ENCODE peak calls at places on chromosome 21, in five cellular contexts. W, I, J, Z and Y are unnamed samples.

GRCh38 chr21:36126621-36127110 is 8.2 kb upstream of the CBR3 start:
- DNase-seq in W (no peak), I (no peak), J (no peak), Z (no peak), Y (no peak)

GRCh38 chr21:31917108-31917507 is 44.3 kb downstream of the HUNK start:
- DNase-seq in W (no peak), I (no peak), J (no peak), Z (no peak), Y (no peak)

GRCh38 chr21:38448619-38449186 is 49.6 kb downstream of the ERG start:
- DNase-seq in W (no peak), I (no peak), J (no peak), Z (no peak), Y (no peak)

GRCh38 chr21:42404534-42404933 is 832 bp downstream of the UBASH3A start:
- DNase-seq in W (no peak), I (no peak), J (no peak), Z (no peak), Y (no peak)

GRCh38 chr21:42366292-42367010 is at the start of gene TFF1:
- DNase-seq in W (peak; percentile 84), I (peak; percentile 95), J (peak; percentile 87), Z (peak; percentile 9), Y (no peak)

GRCh38 chr21:35882791-35883240 is 177.5 kb downstream of the SETD4 start:
- DNase-seq in W (no peak), I (no peak), J (no peak), Z (no peak), Y (peak; percentile 37)

GRCh38 chr21:41086551-41086950 is 81.4 kb upstream of the BACE2 start:
- DNase-seq in W (no peak), I (no peak), J (no peak), Z (no peak), Y (no peak)

GRCh38 chr21:28884481-28884880 is 108.2 kb downstream of the LTN1 start:
- DNase-seq in W (no peak), I (peak; percentile 23), J (no peak), Z (peak; percentile 18), Y (peak; percentile 16)

GRCh38 chr21:36122977-36123376 is 11.9 kb upstream of the CBR3 start:
- DNase-seq in W (no peak), I (no peak), J (no peak), Z (no peak), Y (no peak)

GRCh38 chr21:26769613-26770188 is 75.5 kb downstream of the ADAMTS1 start:
- DNase-seq in W (peak; percentile 71), I (peak; percentile 63), J (no peak), Z (no peak), Y (peak; percentile 84)

GRCh38 chr21:36035381-36035791 is 24.9 kb downstream of the SETD4 start:
- DNase-seq in W (peak; percentile 57), I (no peak), J (no peak), Z (no peak), Y (no peak)

GRCh38 chr21:41433566-41433965 is 7.5 kb downstream of the MX1 start:
- DNase-seq in W (no peak), I (no peak), J (no peak), Z (no peak), Y (no peak)

GRCh38 chr21:36209626-36210171 is 53.1 kb downstream of the DOP1B start:
- DNase-seq in W (peak; percentile 72), I (peak; percentile 83), J (peak; percentile 71), Z (peak; percentile 74), Y (peak; percentile 75)

GRCh38 chr21:38930065-38930464 is 124.3 kb downstream of the ETS2 start:
- DNase-seq in W (no peak), I (no peak), J (no peak), Z (no peak), Y (no peak)

GRCh38 chr21:29342394-29342957 is 43.8 kb downstream of the BACH1 start:
- DNase-seq in W (no peak), I (peak; percentile 96), J (peak; percentile 37), Z (no peak), Y (peak; percentile 99)

GRCh38 chr21:20997633-20998455 is at the start of gene NCAM2:
- DNase-seq in W (peak; percentile 89), I (peak; percentile 53), J (no peak), Z (no peak), Y (peak; percentile 88)

GRCh38 chr21:16425297-16425696 is 695.5 kb downstream of the USP25 start:
- DNase-seq in W (no peak), I (no peak), J (no peak), Z (no peak), Y (no peak)

GRCh38 chr21:17387030-17387617 is 125.7 kb upstream of the CXADR start:
- DNase-seq in W (peak; percentile 86), I (peak; percentile 84), J (peak; percentile 47), Z (peak; percentile 87), Y (peak; percentile 38)

GRCh38 chr21:29526545-29526944 is 227.8 kb downstream of the BACH1 start:
- DNase-seq in W (no peak), I (no peak), J (no peak), Z (peak; percentile 12), Y (no peak)

GRCh38 chr21:39313042-39313456 is 383 bp downstream of the BRWD1 start:
- DNase-seq in W (no peak), I (no peak), J (no peak), Z (no peak), Y (peak; percentile 11)

GRCh38 chr21:33569986-33570385 is 18.5 kb downstream of the DONSON start:
- DNase-seq in W (no peak), I (no peak), J (no peak), Z (no peak), Y (no peak)

GRCh38 chr21:25330266-25330665 is 277.0 kb downstream of the MRPL39 start:
- DNase-seq in W (no peak), I (peak; percentile 25), J (no peak), Z (no peak), Y (peak; percentile 66)

GRCh38 chr21:39976805-39977204 is 109.6 kb downstream of the PCP4 start:
- DNase-seq in W (no peak), I (no peak), J (no peak), Z (no peak), Y (no peak)

GRCh38 chr21:21612446-21612845 is 614.2 kb downstream of the NCAM2 start:
- DNase-seq in W (no peak), I (peak; percentile 79), J (no peak), Z (no peak), Y (peak; percentile 97)

GRCh38 chr21:46617267-46618051 is 12.6 kb upstream of the S100B start:
- DNase-seq in W (no peak), I (peak; percentile 4), J (no peak), Z (no peak), Y (peak; percentile 39)

GRCh38 chr21:32782698-32783097 is 11.1 kb upstream of the PAXBP1 start:
- DNase-seq in W (no peak), I (no peak), J (no peak), Z (no peak), Y (no peak)

GRCh38 chr21:28833181-28833580 is 159.5 kb downstream of the LTN1 start:
- DNase-seq in W (no peak), I (peak; percentile 70), J (peak; percentile 62), Z (no peak), Y (no peak)

GRCh38 chr21:40768056-40768455 is 78.9 kb downstream of the DSCAM start:
- DNase-seq in W (no peak), I (no peak), J (no peak), Z (no peak), Y (no peak)

GRCh38 chr21:30349572-30349971 is 1.2 kb upstream of the KRTAP23-1 start:
- DNase-seq in W (no peak), I (peak; percentile 55), J (peak; percentile 38), Z (no peak), Y (no peak)

GRCh38 chr21:42454221-42454570 is 41.8 kb downstream of the RSPH1 start:
- DNase-seq in W (no peak), I (no peak), J (no peak), Z (no peak), Y (no peak)

GRCh38 chr21:33029512-33029921 is 3.8 kb downstream of the OLIG2 start:
- DNase-seq in W (no peak), I (no peak), J (no peak), Z (no peak), Y (no peak)

GRCh38 chr21:17712887-17713286 is 100.2 kb upstream of the BTG3 start:
- DNase-seq in W (no peak), I (no peak), J (no peak), Z (no peak), Y (no peak)

GRCh38 chr21:36055551-36055950 is 4.8 kb downstream of the SETD4 start:
- DNase-seq in W (no peak), I (no peak), J (no peak), Z (no peak), Y (no peak)

GRCh38 chr21:44444286-44444931 is 10.9 kb upstream of the LRRC3 start:
- DNase-seq in W (no peak), I (no peak), J (no peak), Z (peak; percentile 10), Y (no peak)
- H4K20me1 ChIP-seq in W (no peaks in the 10 kb centered on the region), I (no peaks in the 10 kb centered on the region), J (no peaks in the 10 kb centered on the region), Z (no peaks in the 10 kb centered on the region), Y (no peaks in the 10 kb centered on the region)

GRCh38 chr21:15298306-15298705 is 233.5 kb upstream of the NRIP1 start:
- DNase-seq in W (no peak), I (no peak), J (no peak), Z (no peak), Y (no peak)
- H4K20me1 ChIP-seq in W (no peaks in the 10 kb centered on the region), I (no peaks in the 10 kb centered on the region), J (no peaks in the 10 kb centered on the region), Z (no peaks in the 10 kb centered on the region), Y (no peaks in the 10 kb centered on the region)

GRCh38 chr21:45157932-45158331 is 83.6 kb downstream of the ADARB1 start:
- DNase-seq in W (no peak), I (no peak), J (no peak), Z (no peak), Y (no peak)

GRCh38 chr21:45154511-45155508 is 80.4 kb downstream of the ADARB1 start:
- DNase-seq in W (no peak), I (no peak), J (no peak), Z (no peak), Y (peak; percentile 86)

GRCh38 chr21:45156459-45156858 is 82.1 kb downstream of the ADARB1 start:
- DNase-seq in W (no peak), I (no peak), J (no peak), Z (no peak), Y (no peak)

GRCh38 chr21:45153358-45154318 is 79.3 kb downstream of the ADARB1 start:
- DNase-seq in W (no peak), I (no peak), J (no peak), Z (peak; percentile 44), Y (peak; percentile 18)

DNA sequence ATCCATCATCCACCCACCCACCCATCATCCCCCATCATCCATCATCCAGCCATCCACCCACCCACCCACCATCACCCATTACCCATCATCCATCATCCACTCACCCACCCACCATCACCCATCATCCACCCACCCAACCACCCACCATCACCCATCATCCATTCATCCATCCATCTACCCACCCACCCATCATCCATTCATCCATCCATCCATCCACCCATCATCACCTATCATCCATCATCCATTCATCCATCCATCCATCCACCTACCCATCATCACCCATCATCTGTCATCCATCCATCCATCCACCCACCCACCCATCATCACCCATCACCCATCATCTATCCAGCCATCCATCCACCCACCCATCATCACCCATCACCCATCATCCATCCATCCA is 81.5 kb downstream of the ADARB1 start:
- DNase-seq in W (no peak), I (no peak), J (no peak), Z (no peak), Y (no peak)
- H4K20me1 ChIP-seq in W (no peaks in the 10 kb centered on the region), I (no peaks in the 10 kb centered on the region), J (no peaks in the 10 kb centered on the region), Z (no peaks in the 10 kb centered on the region), Y (no peaks in the 10 kb centered on the region)

DNA sequence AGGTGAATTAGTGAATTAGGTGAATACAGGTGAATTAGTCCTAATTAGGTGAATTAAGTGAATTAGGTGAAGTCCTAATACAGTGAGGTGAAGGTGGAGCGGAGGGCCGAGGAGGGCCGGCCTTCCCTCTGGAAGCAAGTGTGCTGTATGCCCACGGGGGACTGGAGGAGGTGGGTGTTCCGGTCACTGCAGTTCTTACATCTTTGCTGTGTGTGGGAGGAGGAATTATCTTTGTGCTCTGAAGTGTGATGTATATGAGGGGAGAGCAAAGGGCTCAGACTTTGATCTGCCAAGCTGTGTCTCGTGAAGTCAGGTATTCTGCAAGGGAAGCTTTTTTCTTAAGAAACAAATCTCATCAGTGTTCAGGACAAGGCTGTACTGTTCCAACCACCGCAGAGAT is 45.4 kb downstream of the AGPAT3 start:
- DNase-seq in W (peak; percentile 44), I (no peak), J (no peak), Z (no peak), Y (no peak)
- H4K20me1 ChIP-seq in W (peaks cover 10% of the 10 kb centered on the region), I (no peaks in the 10 kb centered on the region), J (no peaks in the 10 kb centered on the region), Z (no peaks in the 10 kb centered on the region), Y (no peaks in the 10 kb centered on the region)